ENCODE peak calls at places on chromosomes 5 and 9, in eight cellular contexts. One of them, this sample, is unnamed.

GRCh38 chr9:109016132-109016531 is 2.8 kb upstream of the CTNNAL1 start:
- DNase-seq in A549: no peak
- DNase-seq in HepG2: no peak
- DNase-seq in HCT116: no peak
- DNase-seq in K562: no peak
- DNase-seq in NB4: no peak
- DNase-seq in H1: no peak
- DNase-seq in GM12878: no peak
- DNase-seq in this sample: no peak

GRCh38 chr5:123035950-123036390 is 555 bp downstream of the PPIC start:
- DNase-seq in A549: peak; percentile 70
- DNase-seq in HepG2: peak; percentile 22
- DNase-seq in HCT116: peak; percentile 2
- DNase-seq in K562: peak; percentile 11
- DNase-seq in NB4: no peak
- DNase-seq in H1: peak; percentile 77
- DNase-seq in GM12878: no peak
- DNase-seq in this sample: peak; percentile 51

GRCh38 chr5:41558295-41558694 is 47.9 kb upstream of the PLCXD3 start:
- DNase-seq in A549: no peak
- DNase-seq in HepG2: no peak
- DNase-seq in HCT116: no peak
- DNase-seq in K562: no peak
- DNase-seq in NB4: no peak
- DNase-seq in H1: no peak
- DNase-seq in GM12878: no peak
- DNase-seq in this sample: no peak

GRCh38 chr5:66232701-66233100 is 88.6 kb downstream of the SREK1 start:
- DNase-seq in A549: no peak
- DNase-seq in HepG2: no peak
- DNase-seq in HCT116: no peak
- DNase-seq in K562: no peak
- DNase-seq in NB4: no peak
- DNase-seq in H1: no peak
- DNase-seq in GM12878: no peak
- DNase-seq in this sample: no peak

GRCh38 chr9:104750185-104750762 is 2.8 kb downstream of the NIPSNAP3A start:
- DNase-seq in A549: no peak
- DNase-seq in HepG2: no peak
- DNase-seq in HCT116: no peak
- DNase-seq in K562: peak; percentile 23
- DNase-seq in NB4: peak; percentile 18
- DNase-seq in H1: no peak
- DNase-seq in GM12878: no peak
- DNase-seq in this sample: no peak

GRCh38 chr5:39948867-39949468 is 524.2 kb upstream of the DAB2 start:
- DNase-seq in A549: peak; percentile 77
- DNase-seq in HepG2: peak; percentile 68
- DNase-seq in HCT116: peak; percentile 69
- DNase-seq in K562: peak; percentile 70
- DNase-seq in NB4: peak; percentile 81
- DNase-seq in H1: no peak
- DNase-seq in GM12878: peak; percentile 7
- DNase-seq in this sample: peak; percentile 77

GRCh38 chr5:7208911-7209310 is 187.0 kb upstream of the ADCY2 start:
- DNase-seq in A549: no peak
- DNase-seq in HepG2: no peak
- DNase-seq in HCT116: no peak
- DNase-seq in K562: no peak
- DNase-seq in NB4: no peak
- DNase-seq in H1: no peak
- DNase-seq in GM12878: no peak
- DNase-seq in this sample: no peak

GRCh38 chr5:143533475-143533874 is 130.0 kb upstream of the NR3C1 start:
- DNase-seq in A549: no peak
- DNase-seq in HepG2: no peak
- DNase-seq in HCT116: no peak
- DNase-seq in K562: no peak
- DNase-seq in NB4: no peak
- DNase-seq in H1: no peak
- DNase-seq in GM12878: no peak
- DNase-seq in this sample: no peak

GRCh38 chr9:27150758-27151431 is 41.9 kb downstream of the TEK start:
- DNase-seq in A549: no peak
- DNase-seq in HepG2: no peak
- DNase-seq in HCT116: no peak
- DNase-seq in K562: no peak
- DNase-seq in NB4: no peak
- DNase-seq in H1: no peak
- DNase-seq in GM12878: no peak
- DNase-seq in this sample: peak; percentile 60

GRCh38 chr9:121696935-121697334 is 45.5 kb downstream of the DAB2IP start:
- DNase-seq in A549: no peak
- DNase-seq in HepG2: no peak
- DNase-seq in HCT116: no peak
- DNase-seq in K562: no peak
- DNase-seq in NB4: peak; percentile 76
- DNase-seq in H1: no peak
- DNase-seq in GM12878: no peak
- DNase-seq in this sample: no peak

GRCh38 chr9:4740623-4741364 is at the start of gene AK3:
- DNase-seq in A549: peak; percentile 87
- DNase-seq in HepG2: peak; percentile 83
- DNase-seq in HCT116: peak; percentile 44
- DNase-seq in K562: peak; percentile 89
- DNase-seq in NB4: peak; percentile 98
- DNase-seq in H1: peak; percentile 87
- DNase-seq in GM12878: no peak
- DNase-seq in this sample: peak; percentile 85

GRCh38 chr5:78287833-78288232 is 6.7 kb downstream of the AP3B1 start:
- DNase-seq in A549: peak; percentile 59
- DNase-seq in HepG2: no peak
- DNase-seq in HCT116: peak; percentile 23
- DNase-seq in K562: no peak
- DNase-seq in NB4: peak; percentile 54
- DNase-seq in H1: no peak
- DNase-seq in GM12878: no peak
- DNase-seq in this sample: peak; percentile 34

GRCh38 chr5:151671979-151672378 is 14.7 kb downstream of the SPARC start:
- DNase-seq in A549: no peak
- DNase-seq in HepG2: no peak
- DNase-seq in HCT116: no peak
- DNase-seq in K562: no peak
- DNase-seq in NB4: no peak
- DNase-seq in H1: no peak
- DNase-seq in GM12878: no peak
- DNase-seq in this sample: peak; percentile 98

GRCh38 chr5:134561871-134562296 is 36.4 kb downstream of the JADE2 start:
- DNase-seq in A549: peak; percentile 53
- DNase-seq in HepG2: peak; percentile 8
- DNase-seq in HCT116: peak; percentile 7
- DNase-seq in K562: peak; percentile 47
- DNase-seq in NB4: peak; percentile 34
- DNase-seq in H1: no peak
- DNase-seq in GM12878: no peak
- DNase-seq in this sample: peak; percentile 98

GRCh38 chr5:93583799-93584530 is 943 bp downstream of the NR2F1 start:
- DNase-seq in A549: peak; percentile 54
- DNase-seq in HepG2: peak; percentile 32
- DNase-seq in HCT116: no peak
- DNase-seq in K562: peak; percentile 22
- DNase-seq in NB4: peak; percentile 82
- DNase-seq in H1: no peak
- DNase-seq in GM12878: no peak
- DNase-seq in this sample: peak; percentile 56

GRCh38 chr5:76790632-76791290 is 28.1 kb upstream of the F2RL1 start:
- DNase-seq in A549: peak; percentile 94
- DNase-seq in HepG2: peak; percentile 76
- DNase-seq in HCT116: peak; percentile 95
- DNase-seq in K562: peak; percentile 29
- DNase-seq in NB4: no peak
- DNase-seq in H1: no peak
- DNase-seq in GM12878: no peak
- DNase-seq in this sample: peak; percentile 98

GRCh38 chr5:76785493-76785892 is 33.3 kb upstream of the F2RL1 start:
- DNase-seq in A549: peak; percentile 93
- DNase-seq in HepG2: peak; percentile 79
- DNase-seq in HCT116: peak; percentile 80
- DNase-seq in K562: no peak
- DNase-seq in NB4: no peak
- DNase-seq in H1: no peak
- DNase-seq in GM12878: no peak
- DNase-seq in this sample: peak; percentile 78

GRCh38 chr5:76789991-76790571 is 28.7 kb upstream of the F2RL1 start:
- DNase-seq in A549: peak; percentile 52
- DNase-seq in HepG2: no peak
- DNase-seq in HCT116: no peak
- DNase-seq in K562: no peak
- DNase-seq in NB4: no peak
- DNase-seq in H1: no peak
- DNase-seq in GM12878: no peak
- DNase-seq in this sample: no peak

GRCh38 chr5:76787237-76787636 is 31.6 kb upstream of the F2RL1 start:
- DNase-seq in A549: peak; percentile 83
- DNase-seq in HepG2: peak; percentile 69
- DNase-seq in HCT116: no peak
- DNase-seq in K562: peak; percentile 62
- DNase-seq in NB4: no peak
- DNase-seq in H1: no peak
- DNase-seq in GM12878: no peak
- DNase-seq in this sample: peak; percentile 88

DNA sequence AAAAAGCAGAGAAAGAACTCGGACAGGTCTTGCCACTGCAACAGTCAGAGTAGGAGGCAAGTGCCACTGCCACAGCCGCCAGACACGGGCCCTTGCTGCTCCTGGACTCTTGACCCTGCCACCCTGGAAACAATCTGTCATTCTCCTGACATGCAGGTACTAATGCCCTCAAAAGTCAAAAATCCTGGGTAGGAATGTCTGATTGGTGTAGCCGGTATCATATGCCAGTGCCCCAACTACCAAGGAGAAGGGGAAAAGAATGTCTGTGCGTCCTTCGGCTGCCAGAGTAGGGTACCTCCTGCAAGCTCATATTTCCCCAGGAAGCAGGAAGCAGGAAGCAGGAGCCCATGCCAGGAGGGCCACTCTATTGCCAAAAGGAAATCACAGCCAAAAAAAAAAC is 30.5 kb upstream of the F2RL1 start:
- DNase-seq in A549: no peak
- DNase-seq in HepG2: peak; percentile 29
- DNase-seq in HCT116: no peak
- DNase-seq in K562: no peak
- DNase-seq in NB4: no peak
- DNase-seq in H1: no peak
- DNase-seq in GM12878: no peak
- DNase-seq in this sample: peak; percentile 64
- TF ChIP-seq POLR2A in A549: no peak
- TF ChIP-seq POLR2A in HepG2: no peak
- TF ChIP-seq POLR2A in HCT116: no peak
- TF ChIP-seq POLR2A in K562: no peak
- TF ChIP-seq POLR2A in NB4: no peak
- TF ChIP-seq POLR2A in H1: no peak
- TF ChIP-seq POLR2A in GM12878: no peak
- TF ChIP-seq POLR2A in this sample: peak; percentile 58

DNA sequence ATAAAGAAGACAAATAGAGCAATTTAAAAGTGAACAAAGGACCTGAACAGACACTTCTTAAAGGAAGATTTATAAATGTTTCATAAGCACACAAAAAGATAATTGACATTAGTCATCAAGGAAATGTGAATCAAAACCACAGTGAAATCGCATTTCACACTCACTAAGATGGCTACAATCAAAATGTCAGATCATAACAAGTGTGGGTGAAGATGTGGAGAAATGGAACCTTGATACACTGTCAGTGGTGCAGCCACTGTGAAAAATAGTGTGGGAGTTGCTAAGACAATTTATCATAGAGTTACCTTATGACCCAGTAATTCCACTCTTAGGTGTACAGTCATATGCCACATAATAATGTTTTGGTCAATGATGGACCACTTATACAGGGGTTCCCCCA is 54.5 kb upstream of the HTR4 start:
- DNase-seq in A549: no peak
- DNase-seq in HepG2: no peak
- DNase-seq in HCT116: no peak
- DNase-seq in K562: no peak
- DNase-seq in NB4: no peak
- DNase-seq in H1: no peak
- DNase-seq in GM12878: no peak
- DNase-seq in this sample: no peak
- TF ChIP-seq MAX in A549: no peak
- TF ChIP-seq MAX in HepG2: no peak
- TF ChIP-seq MAX in HCT116: no peak
- TF ChIP-seq MAX in K562: no peak
- TF ChIP-seq MAX in NB4: no peak
- TF ChIP-seq MAX in H1: no peak
- TF ChIP-seq MAX in GM12878: no peak
- TF ChIP-seq MAX in this sample: no peak

GRCh38 chr9:6757132-6757987 is at the start of gene KDM4C:
- DNase-seq in A549: peak; percentile 96
- DNase-seq in HepG2: peak; percentile 90
- DNase-seq in HCT116: peak; percentile 90
- DNase-seq in K562: peak; percentile 94
- DNase-seq in NB4: peak; percentile 100
- DNase-seq in H1: peak; percentile 87
- DNase-seq in GM12878: peak; percentile 88
- DNase-seq in this sample: peak; percentile 97
- TF ChIP-seq POLR2A in A549: peak; percentile 83
- TF ChIP-seq POLR2A in HepG2: peak; percentile 96
- TF ChIP-seq POLR2A in HCT116: peak; percentile 94
- TF ChIP-seq POLR2A in K562: peak; percentile 88
- TF ChIP-seq POLR2A in NB4: peak; percentile 92
- TF ChIP-seq POLR2A in H1: peak; percentile 97
- TF ChIP-seq POLR2A in GM12878: peak; percentile 95
- TF ChIP-seq POLR2A in this sample: peak; percentile 92

GRCh38 chr5:94693845-94694370 is 75.4 kb downstream of the SLF1 start:
- DNase-seq in A549: no peak
- DNase-seq in HepG2: no peak
- DNase-seq in HCT116: no peak
- DNase-seq in K562: no peak
- DNase-seq in NB4: no peak
- DNase-seq in H1: no peak
- DNase-seq in GM12878: no peak
- DNase-seq in this sample: no peak

GRCh38 chr5:94692610-94693009 is 74.1 kb downstream of the SLF1 start:
- DNase-seq in A549: no peak
- DNase-seq in HepG2: no peak
- DNase-seq in HCT116: no peak
- DNase-seq in K562: no peak
- DNase-seq in NB4: no peak
- DNase-seq in H1: no peak
- DNase-seq in GM12878: no peak
- DNase-seq in this sample: no peak

GRCh38 chr5:94694671-94695070 is 76.2 kb downstream of the SLF1 start:
- DNase-seq in A549: no peak
- DNase-seq in HepG2: no peak
- DNase-seq in HCT116: no peak
- DNase-seq in K562: no peak
- DNase-seq in NB4: no peak
- DNase-seq in H1: no peak
- DNase-seq in GM12878: no peak
- DNase-seq in this sample: no peak

GRCh38 chr5:94691947-94692346 is 73.5 kb downstream of the SLF1 start:
- DNase-seq in A549: peak; percentile 32
- DNase-seq in HepG2: peak; percentile 3
- DNase-seq in HCT116: no peak
- DNase-seq in K562: no peak
- DNase-seq in NB4: peak; percentile 53
- DNase-seq in H1: no peak
- DNase-seq in GM12878: no peak
- DNase-seq in this sample: peak; percentile 42

GRCh38 chr5:94693043-94693822 is 74.8 kb downstream of the SLF1 start:
- DNase-seq in A549: peak; percentile 47
- DNase-seq in HepG2: peak; percentile 33
- DNase-seq in HCT116: peak; percentile 29
- DNase-seq in K562: peak; percentile 25
- DNase-seq in NB4: peak; percentile 51
- DNase-seq in H1: no peak
- DNase-seq in GM12878: no peak
- DNase-seq in this sample: peak; percentile 65
- TF ChIP-seq MAX in A549: no peak
- TF ChIP-seq MAX in HepG2: no peak
- TF ChIP-seq MAX in HCT116: no peak
- TF ChIP-seq MAX in K562: no peak
- TF ChIP-seq MAX in NB4: no peak
- TF ChIP-seq MAX in H1: no peak
- TF ChIP-seq MAX in GM12878: no peak
- TF ChIP-seq MAX in this sample: no peak

This sample was measured in endothelial cell of umbilical vein.